ENCODE peak calls at places on chromosomes 11 and 22, in seven cellular contexts. One of them, this sample, is unnamed.

GRCh38 chr11:64767344-64768299 is 7.8 kb upstream of the PYGM start:
- DNase-seq in neural crest cell: peak; percentile 86
- DNase-seq in stimulated activated CD4-positive, alpha-beta T cell treated with anti-CD3 and anti-CD28 coated beads, TNF-alpha, amount 100 ng/mL, for 48 hours: peak; percentile 56
- DNase-seq in germinal center: no peak
- DNase-seq in BJ: no peak
- DNase-seq in cardiac fibroblast: peak; percentile 79
- DNase-seq in kidney glomerular epithelial cell: peak; percentile 52
- DNase-seq in this sample: peak; percentile 54

GRCh38 chr11:16958833-16959232 is 55.4 kb downstream of the PLEKHA7 start:
- DNase-seq in neural crest cell: no peak
- DNase-seq in stimulated activated CD4-positive, alpha-beta T cell treated with anti-CD3 and anti-CD28 coated beads, TNF-alpha, amount 100 ng/mL, for 48 hours: no peak
- DNase-seq in germinal center: no peak
- DNase-seq in BJ: no peak
- DNase-seq in cardiac fibroblast: no peak
- DNase-seq in kidney glomerular epithelial cell: no peak
- DNase-seq in this sample: no peak

GRCh38 chr11:104653011-104653806 is 245.1 kb downstream of the CASP12 start:
- DNase-seq in neural crest cell: no peak
- DNase-seq in stimulated activated CD4-positive, alpha-beta T cell treated with anti-CD3 and anti-CD28 coated beads, TNF-alpha, amount 100 ng/mL, for 48 hours: no peak
- DNase-seq in germinal center: no peak
- DNase-seq in BJ: no peak
- DNase-seq in cardiac fibroblast: peak; percentile 29
- DNase-seq in kidney glomerular epithelial cell: no peak
- DNase-seq in this sample: peak; percentile 61

GRCh38 chr11:11661356-11662040 is 39.7 kb upstream of the GALNT18 start:
- DNase-seq in neural crest cell: no peak
- DNase-seq in stimulated activated CD4-positive, alpha-beta T cell treated with anti-CD3 and anti-CD28 coated beads, TNF-alpha, amount 100 ng/mL, for 48 hours: no peak
- DNase-seq in germinal center: no peak
- DNase-seq in BJ: no peak
- DNase-seq in cardiac fibroblast: no peak
- DNase-seq in kidney glomerular epithelial cell: no peak
- DNase-seq in this sample: no peak

GRCh38 chr22:27515091-27515523 is 286.4 kb downstream of the MN1 start:
- DNase-seq in neural crest cell: no peak
- DNase-seq in stimulated activated CD4-positive, alpha-beta T cell treated with anti-CD3 and anti-CD28 coated beads, TNF-alpha, amount 100 ng/mL, for 48 hours: no peak
- DNase-seq in germinal center: no peak
- DNase-seq in BJ: no peak
- DNase-seq in cardiac fibroblast: peak; percentile 65
- DNase-seq in kidney glomerular epithelial cell: no peak
- DNase-seq in this sample: no peak

GRCh38 chr11:114773541-114774338 is 95.4 kb downstream of the NXPE2 start:
- DNase-seq in neural crest cell: no peak
- DNase-seq in stimulated activated CD4-positive, alpha-beta T cell treated with anti-CD3 and anti-CD28 coated beads, TNF-alpha, amount 100 ng/mL, for 48 hours: no peak
- DNase-seq in germinal center: no peak
- DNase-seq in BJ: no peak
- DNase-seq in cardiac fibroblast: no peak
- DNase-seq in kidney glomerular epithelial cell: no peak
- DNase-seq in this sample: no peak

GRCh38 chr11:16081756-16082531 is 274.4 kb downstream of the SOX6 start:
- DNase-seq in neural crest cell: no peak
- DNase-seq in stimulated activated CD4-positive, alpha-beta T cell treated with anti-CD3 and anti-CD28 coated beads, TNF-alpha, amount 100 ng/mL, for 48 hours: no peak
- DNase-seq in germinal center: no peak
- DNase-seq in BJ: no peak
- DNase-seq in cardiac fibroblast: no peak
- DNase-seq in kidney glomerular epithelial cell: no peak
- DNase-seq in this sample: no peak

GRCh38 chr11:33311680-33312079 is 54.5 kb downstream of the HIPK3 start:
- DNase-seq in neural crest cell: no peak
- DNase-seq in stimulated activated CD4-positive, alpha-beta T cell treated with anti-CD3 and anti-CD28 coated beads, TNF-alpha, amount 100 ng/mL, for 48 hours: no peak
- DNase-seq in germinal center: no peak
- DNase-seq in BJ: no peak
- DNase-seq in cardiac fibroblast: no peak
- DNase-seq in kidney glomerular epithelial cell: no peak
- DNase-seq in this sample: no peak

GRCh38 chr11:8016396-8016949 is 29.3 kb downstream of the EIF3F start:
- DNase-seq in neural crest cell: no peak
- DNase-seq in stimulated activated CD4-positive, alpha-beta T cell treated with anti-CD3 and anti-CD28 coated beads, TNF-alpha, amount 100 ng/mL, for 48 hours: no peak
- DNase-seq in germinal center: no peak
- DNase-seq in BJ: no peak
- DNase-seq in cardiac fibroblast: no peak
- DNase-seq in kidney glomerular epithelial cell: no peak
- DNase-seq in this sample: no peak

GRCh38 chr11:126186031-126186698 is 25.3 kb downstream of the RPUSD4 start:
- DNase-seq in neural crest cell: no peak
- DNase-seq in stimulated activated CD4-positive, alpha-beta T cell treated with anti-CD3 and anti-CD28 coated beads, TNF-alpha, amount 100 ng/mL, for 48 hours: no peak
- DNase-seq in germinal center: no peak
- DNase-seq in BJ: no peak
- DNase-seq in cardiac fibroblast: peak; percentile 20
- DNase-seq in kidney glomerular epithelial cell: no peak
- DNase-seq in this sample: no peak

GRCh38 chr11:125941606-125942275 is 4.1 kb upstream of the VSIG10L2 start:
- DNase-seq in neural crest cell: peak; percentile 50
- DNase-seq in stimulated activated CD4-positive, alpha-beta T cell treated with anti-CD3 and anti-CD28 coated beads, TNF-alpha, amount 100 ng/mL, for 48 hours: peak; percentile 18
- DNase-seq in germinal center: peak; percentile 54
- DNase-seq in BJ: no peak
- DNase-seq in cardiac fibroblast: peak; percentile 57
- DNase-seq in kidney glomerular epithelial cell: peak; percentile 30
- DNase-seq in this sample: peak; percentile 43

GRCh38 chr11:131674051-131674755 is 303.8 kb downstream of the NTM start:
- DNase-seq in neural crest cell: peak; percentile 80
- DNase-seq in stimulated activated CD4-positive, alpha-beta T cell treated with anti-CD3 and anti-CD28 coated beads, TNF-alpha, amount 100 ng/mL, for 48 hours: peak; percentile 40
- DNase-seq in germinal center: peak; percentile 62
- DNase-seq in BJ: peak; percentile 51
- DNase-seq in cardiac fibroblast: peak; percentile 81
- DNase-seq in kidney glomerular epithelial cell: peak; percentile 86
- DNase-seq in this sample: peak; percentile 83

GRCh38 chr22:18078329-18079041 is 695 bp downstream of the PEX26 start:
- DNase-seq in neural crest cell: no peak
- DNase-seq in stimulated activated CD4-positive, alpha-beta T cell treated with anti-CD3 and anti-CD28 coated beads, TNF-alpha, amount 100 ng/mL, for 48 hours: no peak
- DNase-seq in germinal center: peak; percentile 40
- DNase-seq in BJ: no peak
- DNase-seq in cardiac fibroblast: peak; percentile 25
- DNase-seq in kidney glomerular epithelial cell: peak; percentile 8
- DNase-seq in this sample: no peak

GRCh38 chr22:21738081-21738480 is 2.5 kb upstream of the YPEL1 start:
- DNase-seq in neural crest cell: no peak
- DNase-seq in stimulated activated CD4-positive, alpha-beta T cell treated with anti-CD3 and anti-CD28 coated beads, TNF-alpha, amount 100 ng/mL, for 48 hours: no peak
- DNase-seq in germinal center: no peak
- DNase-seq in BJ: no peak
- DNase-seq in cardiac fibroblast: no peak
- DNase-seq in kidney glomerular epithelial cell: no peak
- DNase-seq in this sample: no peak